ENCODE peak calls at places on chromosomes 5 and 9, in five cellular contexts. One of them, this sample, is unnamed.

GRCh38 chr5:135075621-135076585 is 41.9 kb upstream of the PITX1 start:
- DNase-seq in transverse colon: no peak
- DNase-seq in thoracic aorta: no peak
- DNase-seq in tibial artery: no peak
- DNase-seq in kidney: peak
- DNase-seq in this sample: no peak

GRCh38 chr9:79480639-79481038 is 91.1 kb upstream of the TLE4 start:
- DNase-seq in thoracic aorta: no peak
- DNase-seq in tibial artery: no peak
- DNase-seq in kidney: no peak
- DNase-seq in transverse colon: no peak
- DNase-seq in this sample: no peak

GRCh38 chr5:39376293-39376714 is 12.0 kb upstream of the C9 start:
- DNase-seq in transverse colon: peak
- DNase-seq in thoracic aorta: no peak
- DNase-seq in kidney: no peak
- DNase-seq in tibial artery: no peak
- DNase-seq in this sample: peak

GRCh38 chr9:20023237-20023928 is 234.5 kb upstream of the SLC24A2 start:
- DNase-seq in tibial artery: no peak
- DNase-seq in kidney: no peak
- DNase-seq in thoracic aorta: no peak
- DNase-seq in transverse colon: no peak
- DNase-seq in this sample: no peak

GRCh38 chr5:147095740-147096139 is 139.1 kb upstream of the STK32A start:
- DNase-seq in transverse colon: no peak
- DNase-seq in tibial artery: no peak
- DNase-seq in thoracic aorta: no peak
- DNase-seq in kidney: no peak
- DNase-seq in this sample: no peak

GRCh38 chr5:6753851-6754250 is 40.6 kb downstream of the TENT4A start:
- DNase-seq in transverse colon: no peak
- DNase-seq in thoracic aorta: no peak
- DNase-seq in kidney: peak
- DNase-seq in tibial artery: no peak
- DNase-seq in this sample: no peak

GRCh38 chr9:94096819-94097577 is 12.7 kb downstream of the PTPDC1 start:
- DNase-seq in thoracic aorta: no peak
- DNase-seq in tibial artery: no peak
- DNase-seq in kidney: no peak
- DNase-seq in transverse colon: no peak
- DNase-seq in this sample: no peak

GRCh38 chr5:127012933-127013332 is 17.4 kb downstream of the MARCHF3 start:
- DNase-seq in tibial artery: no peak
- DNase-seq in thoracic aorta: no peak
- DNase-seq in transverse colon: no peak
- DNase-seq in kidney: no peak
- DNase-seq in this sample: no peak

GRCh38 chr5:179866241-179867078 is 7.8 kb upstream of the MRNIP start:
- DNase-seq in thoracic aorta: no peak
- DNase-seq in transverse colon: no peak
- DNase-seq in kidney: no peak
- DNase-seq in tibial artery: no peak
- DNase-seq in this sample: no peak

GRCh38 chr5:102792705-102793104 is 37.6 kb downstream of the PAM start:
- DNase-seq in transverse colon: no peak
- DNase-seq in tibial artery: no peak
- DNase-seq in kidney: no peak
- DNase-seq in thoracic aorta: no peak
- DNase-seq in this sample: no peak

GRCh38 chr5:756171-756570 is 28.4 kb downstream of the ZDHHC11B start:
- DNase-seq in transverse colon: no peak
- DNase-seq in thoracic aorta: no peak
- DNase-seq in tibial artery: no peak
- DNase-seq in kidney: peak
- DNase-seq in this sample: no peak

GRCh38 chr9:101527066-101527465 is 6.6 kb upstream of the RNF20 start:
- DNase-seq in transverse colon: no peak
- DNase-seq in thoracic aorta: no peak
- DNase-seq in tibial artery: no peak
- DNase-seq in kidney: no peak
- DNase-seq in this sample: no peak

GRCh38 chr9:96048954-96049831 is 173.7 kb downstream of the ERCC6L2 start:
- DNase-seq in kidney: peak
- DNase-seq in thoracic aorta: peak
- DNase-seq in transverse colon: no peak
- DNase-seq in tibial artery: peak
- DNase-seq in this sample: no peak

GRCh38 chr5:168529361-168530234 is 493 bp downstream of the FBLL1 start:
- DNase-seq in kidney: no peak
- DNase-seq in transverse colon: no peak
- DNase-seq in tibial artery: no peak
- DNase-seq in thoracic aorta: no peak
- DNase-seq in this sample: no peak
- H3K4me3 ChIP-seq in kidney: no peak
- H3K4me3 ChIP-seq in transverse colon: no peak
- H3K4me3 ChIP-seq in tibial artery: peak
- H3K4me3 ChIP-seq in thoracic aorta: peak
- H3K4me3 ChIP-seq in this sample: peak

DNA sequence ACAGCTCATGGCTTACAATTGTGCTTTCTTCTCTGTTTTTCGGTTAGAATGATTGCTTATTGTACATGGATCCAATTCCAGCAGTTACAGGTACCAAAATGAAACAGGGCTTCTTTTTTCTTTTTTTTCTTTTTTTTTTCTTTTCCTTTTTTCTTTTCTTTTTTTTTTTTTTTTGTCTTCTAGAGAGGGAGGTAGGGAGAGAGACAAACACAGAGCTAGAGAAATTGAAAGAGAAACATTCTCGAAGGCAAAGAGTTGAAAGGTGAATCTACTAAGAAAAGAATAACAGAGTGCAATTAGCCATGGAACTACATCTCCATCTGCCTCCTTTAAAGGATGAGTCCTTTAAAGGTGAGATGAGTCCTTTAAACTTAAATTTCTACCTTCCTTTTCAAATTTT is 1.0 kb upstream of the EDIL3 start:
- DNase-seq in thoracic aorta: no peak
- DNase-seq in transverse colon: no peak
- DNase-seq in tibial artery: no peak
- DNase-seq in kidney: no peak
- DNase-seq in this sample: no peak
- H3K4me3 ChIP-seq in thoracic aorta: peak
- H3K4me3 ChIP-seq in transverse colon: peak
- H3K4me3 ChIP-seq in tibial artery: peak
- H3K4me3 ChIP-seq in kidney: no peak
- H3K4me3 ChIP-seq in this sample: no peak

GRCh38 chr5:169100735-169101075 is 200.2 kb downstream of the SLIT3 start:
- DNase-seq in kidney: no peak
- DNase-seq in tibial artery: no peak
- DNase-seq in transverse colon: no peak
- DNase-seq in thoracic aorta: no peak
- DNase-seq in this sample: no peak

GRCh38 chr5:169099801-169100734 is 200.9 kb downstream of the SLIT3 start:
- DNase-seq in thoracic aorta: no peak
- DNase-seq in transverse colon: no peak
- DNase-seq in kidney: no peak
- DNase-seq in tibial artery: peak
- DNase-seq in this sample: no peak

GRCh38 chr5:169098331-169099121 is 202.4 kb downstream of the SLIT3 start:
- DNase-seq in tibial artery: no peak
- DNase-seq in thoracic aorta: no peak
- DNase-seq in transverse colon: no peak
- DNase-seq in kidney: no peak
- DNase-seq in this sample: no peak

GRCh38 chr5:169103586-169104174 is 197.3 kb downstream of the SLIT3 start:
- DNase-seq in kidney: peak
- DNase-seq in tibial artery: no peak
- DNase-seq in transverse colon: no peak
- DNase-seq in thoracic aorta: no peak
- DNase-seq in this sample: no peak

DNA sequence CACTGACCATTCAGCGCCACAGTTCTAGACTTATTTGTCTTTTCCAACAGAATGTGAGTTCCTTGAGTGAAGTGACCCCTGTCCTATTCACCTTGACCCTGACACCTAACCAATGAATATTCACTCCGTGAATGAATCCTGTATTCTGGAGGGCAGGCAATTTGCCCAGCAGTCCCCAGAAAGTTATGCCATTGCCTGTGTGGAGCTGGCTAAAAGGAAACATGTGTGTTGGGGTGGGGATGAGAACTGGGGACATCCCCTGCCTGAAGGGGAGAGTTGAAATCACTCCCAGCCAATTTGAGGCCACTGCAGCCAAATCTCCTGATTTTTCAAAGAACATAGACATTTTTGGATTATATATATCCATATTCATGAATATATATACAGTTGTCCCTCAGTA is 199.0 kb downstream of the SLIT3 start:
- DNase-seq in tibial artery: no peak
- DNase-seq in transverse colon: no peak
- DNase-seq in thoracic aorta: no peak
- DNase-seq in kidney: no peak
- DNase-seq in this sample: no peak
- H3K4me3 ChIP-seq in tibial artery: no peak
- H3K4me3 ChIP-seq in transverse colon: no peak
- H3K4me3 ChIP-seq in thoracic aorta: no peak
- H3K4me3 ChIP-seq in kidney: no peak
- H3K4me3 ChIP-seq in this sample: no peak

GRCh38 chr9:127777368-127777960 is 1.0 kb downstream of the SH2D3C start:
- DNase-seq in tibial artery: no peak
- DNase-seq in thoracic aorta: no peak
- DNase-seq in transverse colon: no peak
- DNase-seq in kidney: no peak
- DNase-seq in this sample: no peak
- H3K4me3 ChIP-seq in tibial artery: no peak
- H3K4me3 ChIP-seq in thoracic aorta: peak
- H3K4me3 ChIP-seq in transverse colon: no peak
- H3K4me3 ChIP-seq in kidney: no peak
- H3K4me3 ChIP-seq in this sample: peak

GRCh38 chr5:149583394-149583793 is 2.1 kb downstream of the ARHGEF37 start:
- DNase-seq in transverse colon: peak
- DNase-seq in kidney: no peak
- DNase-seq in tibial artery: peak
- DNase-seq in thoracic aorta: no peak
- DNase-seq in this sample: no peak

GRCh38 chr5:149588947-149589346 is 7.6 kb downstream of the ARHGEF37 start:
- DNase-seq in thoracic aorta: no peak
- DNase-seq in kidney: no peak
- DNase-seq in transverse colon: no peak
- DNase-seq in tibial artery: no peak
- DNase-seq in this sample: no peak

GRCh38 chr5:149585910-149586309 is 4.6 kb downstream of the ARHGEF37 start:
- DNase-seq in tibial artery: no peak
- DNase-seq in transverse colon: no peak
- DNase-seq in thoracic aorta: no peak
- DNase-seq in kidney: no peak
- DNase-seq in this sample: no peak

GRCh38 chr5:149584106-149584505 is 2.8 kb downstream of the ARHGEF37 start:
- DNase-seq in thoracic aorta: no peak
- DNase-seq in transverse colon: no peak
- DNase-seq in tibial artery: no peak
- DNase-seq in kidney: no peak
- DNase-seq in this sample: no peak

DNA sequence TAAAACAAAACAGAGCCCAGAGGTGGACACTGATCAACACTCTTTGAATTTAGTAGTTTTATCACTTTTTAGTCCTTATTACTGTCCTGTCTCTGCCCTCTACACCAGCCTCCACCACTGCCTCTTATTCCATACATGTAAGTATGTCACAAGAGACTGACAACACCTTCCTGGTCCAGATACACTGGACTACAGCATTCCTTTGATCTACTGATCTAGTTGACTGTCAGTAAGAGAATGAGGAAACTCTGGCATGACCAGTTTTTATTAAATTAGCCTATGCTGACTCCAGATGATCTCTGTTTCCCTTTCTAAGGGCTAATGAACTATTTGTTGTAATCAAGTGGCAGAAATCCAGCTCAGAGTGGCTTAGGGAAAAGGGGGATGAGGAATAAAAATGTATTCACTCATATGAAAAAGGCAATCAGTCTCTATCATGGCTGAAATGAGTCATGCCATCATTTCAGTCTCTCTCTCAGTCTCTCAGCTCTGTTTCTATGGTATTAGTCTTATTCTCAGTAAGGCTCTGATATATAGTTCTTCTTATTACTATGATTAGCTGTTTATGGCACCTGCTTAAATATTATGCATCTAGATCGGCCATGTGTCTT is 5.5 kb downstream of the ARHGEF37 start:
- DNase-seq in transverse colon: no peak
- DNase-seq in tibial artery: no peak
- DNase-seq in thoracic aorta: no peak
- DNase-seq in kidney: no peak
- DNase-seq in this sample: peak
- H3K4me3 ChIP-seq in transverse colon: no peak
- H3K4me3 ChIP-seq in tibial artery: no peak
- H3K4me3 ChIP-seq in thoracic aorta: no peak
- H3K4me3 ChIP-seq in kidney: no peak
- H3K4me3 ChIP-seq in this sample: no peak

This sample was measured in small intestine.